ENCODE peak calls at places on chromosome 7, in ten cellular contexts. J is IMR-90, P is A549, N is colonic mucosa, R is BJ, L is BE2C, E is Panc1, Y is kidney, K is sigmoid colon, O is progenitor cell of endocrine pancreas. C is an unnamed sample.

GRCh38 chr7:134605978-134606923 is 40.4 kb upstream of the BPGM start:
- DNase-seq in R (no peak), O (peak), Y (no peak), E (no peak), N (peak), P (peak), K (peak), J (peak), L (peak), C (peak)

GRCh38 chr7:37987732-37988131 is 67.3 kb downstream of the EPDR1 start:
- DNase-seq in P (no peak), E (no peak), L (no peak), Y (no peak), R (no peak), J (no peak), N (peak), K (no peak), O (no peak), C (peak)

GRCh38 chr7:70400829-70401380 is 731.0 kb upstream of the GALNT17 start:
- DNase-seq in Y (no peak), P (no peak), L (no peak), J (no peak), O (no peak), E (no peak), N (no peak), R (no peak), K (no peak), C (no peak)

GRCh38 chr7:130939285-130940095 is 205.5 kb upstream of the KLF14 start:
- DNase-seq in L (no peak), E (no peak), R (no peak), Y (no peak), N (no peak), O (no peak), K (no peak), J (peak), P (no peak), C (no peak)

GRCh38 chr7:5406957-5407930 is 16.4 kb downstream of the TNRC18 start:
- DNase-seq in P (no peak), K (no peak), O (no peak), J (no peak), N (no peak), R (no peak), L (no peak), Y (no peak), E (no peak), C (no peak)

GRCh38 chr7:155870334-155871180 is 58.3 kb upstream of the SHH start:
- DNase-seq in J (no peak), L (no peak), Y (no peak), O (no peak), R (no peak), E (no peak), N (peak), P (no peak), K (peak), C (no peak)

GRCh38 chr7:157704365-157704764 is 367.6 kb downstream of the DNAJB6 start:
- DNase-seq in J (no peak), N (no peak), E (no peak), P (no peak), R (no peak), L (no peak), Y (no peak), O (no peak), K (peak), C (no peak)

GRCh38 chr7:47193003-47193402 is 388.9 kb downstream of the TNS3 start:
- DNase-seq in Y (no peak), O (no peak), L (no peak), R (no peak), P (no peak), J (no peak), N (peak), E (no peak), K (no peak), C (no peak)

GRCh38 chr7:106367018-106367420 is 82.2 kb upstream of the NAMPT start:
- DNase-seq in J (peak), L (no peak), R (no peak), O (no peak), E (no peak), K (no peak), N (no peak), Y (no peak), P (no peak), C (peak)

GRCh38 chr7:155032978-155033377 is 30.1 kb upstream of the PAXIP1 start:
- DNase-seq in L (no peak), J (no peak), K (no peak), Y (no peak), E (no peak), N (no peak), O (no peak), R (no peak), P (no peak), C (no peak)

GRCh38 chr7:128801008-128801407 is 9.2 kb downstream of the CCDC136 start:
- DNase-seq in L (no peak), R (no peak), E (no peak), Y (no peak), P (no peak), O (no peak), J (no peak), K (no peak), N (peak), C (no peak)

GRCh38 chr7:41867639-41868038 is 164.7 kb upstream of the INHBA start:
- DNase-seq in E (no peak), P (no peak), O (no peak), Y (no peak), R (no peak), K (no peak), J (peak), L (no peak), N (no peak), C (no peak)

GRCh38 chr7:25968205-25968993 is 183.6 kb upstream of the NFE2L3 start:
- DNase-seq in E (no peak), L (no peak), K (no peak), N (no peak), R (no peak), P (no peak), O (no peak), Y (no peak), J (no peak), C (peak)

GRCh38 chr7:112226701-112227276 is 20.3 kb downstream of the ZNF277 start:
- DNase-seq in J (no peak), P (no peak), O (no peak), N (no peak), K (no peak), L (no peak), Y (no peak), R (no peak), E (no peak), C (peak)

GRCh38 chr7:73703649-73703984 is 15.9 kb downstream of the STX1A start:
- DNase-seq in P (no peak), N (no peak), O (no peak), R (no peak), E (no peak), L (no peak), J (no peak), K (no peak), Y (no peak), C (no peak)

GRCh38 chr7:112290065-112290464 is 83.6 kb downstream of the ZNF277 start:
- DNase-seq in E (no peak), L (no peak), P (no peak), Y (no peak), R (no peak), O (no peak), N (no peak), K (no peak), J (peak), C (no peak)

GRCh38 chr7:46755120-46756034 is 826.5 kb downstream of the TNS3 start:
- DNase-seq in O (no peak), P (no peak), L (peak), Y (no peak), E (no peak), J (no peak), R (no peak), N (no peak), K (no peak), C (peak)

GRCh38 chr7:147861058-147861716 is 729.4 kb upstream of the C7orf33 start:
- DNase-seq in P (no peak), R (no peak), Y (no peak), O (no peak), L (no peak), J (no peak), E (no peak), N (no peak), K (no peak), C (no peak)

GRCh38 chr7:51346136-51346535 is 29.5 kb upstream of the COBL start:
- DNase-seq in E (no peak), O (no peak), N (no peak), K (no peak), J (no peak), Y (no peak), R (no peak), L (no peak), P (no peak), C (no peak)

GRCh38 chr7:70846208-70846607 is 285.7 kb upstream of the GALNT17 start:
- DNase-seq in N (no peak), L (no peak), J (no peak), E (no peak), K (no peak), Y (no peak), R (no peak), P (no peak), O (no peak), C (no peak)

GRCh38 chr7:95904099-95904498 is 131.7 kb downstream of the DYNC1I1 start:
- DNase-seq in J (no peak), O (no peak), E (no peak), P (no peak), Y (no peak), L (no peak), R (no peak), K (no peak), N (no peak), C (no peak)

GRCh38 chr7:114298011-114298410 is 116.6 kb upstream of the FOXP2 start:
- DNase-seq in J (no peak), K (no peak), E (no peak), O (no peak), Y (no peak), N (no peak), P (no peak), L (no peak), R (no peak), C (peak)

GRCh38 chr7:73894851-73895441 is 34.0 kb downstream of the TMEM270 start:
- DNase-seq in R (peak), K (peak), J (peak), N (no peak), Y (peak), L (no peak), P (peak), E (no peak), O (no peak), C (peak)

GRCh38 chr7:72028267-72028666 is 383.9 kb downstream of the CALN1 start:
- DNase-seq in K (no peak), E (no peak), J (no peak), R (no peak), N (no peak), Y (no peak), P (no peak), O (no peak), L (no peak), C (no peak)

GRCh38 chr7:128454808-128455555 is 696 bp upstream of the HILPDA start:
- DNase-seq in K (no peak), P (no peak), Y (no peak), L (no peak), E (no peak), J (peak), N (no peak), O (no peak), R (no peak), C (no peak)

GRCh38 chr7:99143853-99144672 is at the start of gene SMURF1:
- DNase-seq in K (peak), N (peak), P (peak), O (peak), L (peak), J (peak), Y (peak), R (no peak), E (no peak), C (peak)

GRCh38 chr7:124765401-124766352 is at the start of gene GPR37:
- DNase-seq in N (peak), E (no peak), R (no peak), J (peak), P (peak), L (peak), K (peak), O (peak), Y (peak), C (peak)

GRCh38 chr7:146768941-146769340 is 652.3 kb downstream of the CNTNAP2 start:
- DNase-seq in L (no peak), K (no peak), P (no peak), O (no peak), J (no peak), Y (no peak), R (no peak), N (no peak), E (no peak), C (no peak)

GRCh38 chr7:155543011-155543881 is 3.1 kb downstream of the CNPY1 start:
- DNase-seq in J (peak), Y (no peak), E (no peak), K (no peak), L (no peak), N (no peak), O (no peak), R (no peak), P (no peak), C (no peak)

GRCh38 chr7:151518105-151518780 is 1.5 kb downstream of the RHEB start:
- DNase-seq in R (no peak), N (peak), Y (no peak), L (peak), O (no peak), J (peak), E (no peak), P (no peak), K (peak), C (peak)

GRCh38 chr7:6578114-6579084 is 1.1 kb downstream of the ZDHHC4 start:
- DNase-seq in L (no peak), J (peak), N (no peak), O (no peak), E (no peak), Y (no peak), R (no peak), K (no peak), P (peak), C (no peak)

GRCh38 chr7:11341285-11341944 is 367.7 kb downstream of the PHF14 start:
- DNase-seq in N (no peak), J (no peak), O (no peak), P (no peak), E (no peak), L (peak), R (no peak), K (no peak), Y (no peak), C (peak)

GRCh38 chr7:151018421-151019129 is 5.7 kb downstream of the ATG9B start:
- DNase-seq in L (no peak), K (no peak), O (no peak), N (no peak), E (no peak), Y (no peak), J (no peak), R (no peak), P (no peak), C (no peak)

GRCh38 chr7:8114175-8114574 is 145.6 kb downstream of the GLCCI1 start:
- DNase-seq in L (no peak), R (no peak), O (no peak), P (no peak), K (no peak), E (no peak), Y (no peak), J (no peak), N (no peak), C (no peak)

GRCh38 chr7:11261470-11261869 is 287.8 kb downstream of the PHF14 start:
- DNase-seq in E (no peak), O (no peak), P (no peak), K (no peak), L (peak), Y (no peak), R (no peak), N (no peak), J (no peak), C (peak)

GRCh38 chr7:52431082-52431815 is 604.2 kb upstream of the POM121L12 start:
- DNase-seq in Y (peak), K (no peak), L (no peak), O (no peak), J (no peak), E (no peak), P (no peak), N (no peak), R (no peak), C (no peak)

GRCh38 chr7:1922870-1923236 is 252.8 kb downstream of the ELFN1 start:
- DNase-seq in L (no peak), J (no peak), P (no peak), E (no peak), N (no peak), O (no peak), K (no peak), Y (no peak), R (no peak), C (no peak)
- TF ChIP-seq CTCF in L (peak), J (peak), P (no peak), E (no peak), N (no peak), O (no peak), K (no peak), Y (no peak), R (peak), C (no peak)

GRCh38 chr7:48455363-48455762 is 284.1 kb downstream of the ABCA13 start:
- DNase-seq in L (no peak), O (no peak), R (no peak), E (no peak), J (no peak), K (no peak), P (no peak), N (no peak), Y (no peak), C (no peak)

GRCh38 chr7:48458701-48459509 is 287.6 kb downstream of the ABCA13 start:
- DNase-seq in E (no peak), O (no peak), P (no peak), N (no peak), L (no peak), K (no peak), J (no peak), Y (no peak), R (no peak), C (peak)

GRCh38 chr7:48454750-48455192 is 283.5 kb downstream of the ABCA13 start:
- DNase-seq in J (no peak), O (no peak), K (no peak), P (no peak), R (no peak), Y (no peak), L (no peak), E (no peak), N (no peak), C (no peak)
- TF ChIP-seq CTCF in J (no peak), O (no peak), K (no peak), P (no peak), R (no peak), Y (no peak), L (no peak), E (no peak), N (no peak), C (no peak)

GRCh38 chr7:129886184-129886817 is 66.5 kb downstream of the UBE2H start:
- DNase-seq in K (no peak), P (no peak), L (no peak), R (no peak), N (no peak), E (no peak), J (no peak), Y (no peak), O (no peak), C (no peak)

GRCh38 chr7:129890090-129890489 is 62.7 kb downstream of the UBE2H start:
- DNase-seq in O (no peak), E (no peak), L (no peak), K (no peak), Y (no peak), P (no peak), N (no peak), J (no peak), R (no peak), C (no peak)

GRCh38 chr7:129886818-129887186 is 66.0 kb downstream of the UBE2H start:
- DNase-seq in E (no peak), Y (no peak), P (no peak), K (no peak), J (no peak), N (no peak), R (no peak), O (no peak), L (no peak), C (no peak)

GRCh38 chr7:129887865-129888264 is 64.9 kb downstream of the UBE2H start:
- DNase-seq in J (no peak), N (no peak), E (no peak), K (no peak), L (no peak), Y (no peak), P (no peak), O (no peak), R (no peak), C (no peak)

DNA sequence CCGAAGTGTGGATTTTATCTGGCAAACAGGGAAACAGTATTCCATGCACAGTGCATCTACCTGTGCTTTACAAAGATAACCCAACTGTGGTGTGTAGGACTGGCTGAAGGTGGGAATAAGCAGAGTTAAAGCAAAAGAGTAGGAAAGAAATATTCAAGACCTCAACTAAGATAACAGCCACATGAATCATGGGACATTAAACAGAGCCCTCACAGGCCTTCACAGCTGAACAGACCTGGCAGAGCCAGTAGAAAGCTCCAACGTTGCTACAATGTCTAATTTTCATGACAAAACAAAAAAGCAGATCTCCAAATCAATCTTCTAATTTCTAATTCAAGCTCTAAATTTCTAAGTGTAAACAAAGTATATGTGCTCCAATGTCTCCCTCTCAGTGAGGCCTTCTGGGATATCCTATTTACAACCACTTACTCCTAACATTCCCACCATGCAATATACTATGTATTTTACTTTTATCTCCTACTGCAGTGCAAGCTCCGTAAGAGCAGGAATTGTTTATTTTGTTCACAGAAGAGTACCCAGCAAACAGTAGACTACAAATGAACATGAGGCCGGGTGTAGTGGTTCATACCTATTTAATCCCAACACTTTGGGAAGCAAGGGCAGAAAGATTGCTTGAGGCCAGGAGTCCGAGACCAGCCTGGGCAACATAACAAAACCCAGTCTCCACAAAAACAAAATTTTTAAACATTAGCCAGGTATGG is 63.5 kb downstream of the UBE2H start:
- DNase-seq in N (no peak), K (no peak), E (no peak), O (no peak), P (no peak), J (peak), Y (no peak), R (no peak), L (no peak), C (no peak)
- TF ChIP-seq CTCF in N (no peak), K (no peak), E (no peak), O (no peak), P (no peak), J (no peak), Y (no peak), R (no peak), L (no peak), C (no peak)

DNA sequence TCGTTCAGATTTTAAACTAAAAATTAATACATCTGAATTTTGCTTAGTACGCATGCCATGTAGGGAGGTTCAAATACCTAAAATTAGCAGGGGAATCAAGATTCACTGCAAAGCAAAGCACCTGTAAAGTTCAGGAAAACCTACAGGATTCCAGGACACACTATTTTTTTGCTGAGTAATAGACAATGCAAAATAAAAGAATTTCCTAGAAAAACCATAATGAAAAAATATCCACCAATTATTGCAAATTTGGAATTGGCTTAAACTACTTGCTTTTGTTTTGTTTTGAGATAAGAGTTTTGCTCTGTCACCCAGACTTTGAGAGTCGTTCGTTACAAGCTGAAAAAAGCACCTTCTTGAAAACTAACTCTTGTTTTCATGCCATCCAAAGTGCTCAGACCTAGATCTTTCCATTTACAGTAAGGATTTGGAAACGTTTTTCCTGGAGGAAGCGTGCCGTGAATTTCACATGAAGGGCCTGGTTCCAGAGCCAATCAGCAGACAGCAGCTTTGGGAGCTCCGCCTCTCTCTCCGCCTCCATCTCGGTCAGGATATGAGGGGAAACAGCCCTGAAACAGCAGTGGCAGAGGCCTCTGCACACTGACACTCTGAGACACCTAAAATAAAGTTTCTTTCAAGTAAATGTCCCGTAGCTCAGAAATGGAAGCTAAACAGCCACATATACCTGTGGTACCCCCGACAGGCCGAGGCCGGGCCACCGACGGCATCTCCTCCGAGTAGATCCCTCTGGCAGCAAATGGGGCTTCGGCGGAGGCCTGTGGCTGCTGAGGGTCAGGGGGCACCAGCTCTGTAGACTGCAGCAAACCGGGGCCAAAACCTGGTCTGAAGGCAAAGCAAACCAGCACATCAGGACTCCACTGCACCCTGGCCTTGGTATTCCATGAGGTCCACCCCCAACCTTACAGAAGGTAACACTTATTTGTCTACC is 45.9 kb upstream of the ATP6V0A4 start:
- DNase-seq in K (no peak), R (no peak), Y (no peak), P (no peak), J (no peak), E (no peak), O (no peak), N (no peak), L (no peak), C (no peak)
- TF ChIP-seq CTCF in K (no peak), R (no peak), Y (no peak), P (no peak), J (no peak), E (no peak), O (no peak), N (no peak), L (no peak), C (no peak)

C was measured in MCF 10A.